ENCODE peak calls at places on chromosomes 11 and 22, in six cellular contexts. L is endothelial cell; G is CD8-positive, alpha-beta T cell; A is activated B cell treated with CpG ODN at 0.5 μM for 24 hours; H is IMR-90; E is GM10248. Y is an unnamed sample.

GRCh38 chr22:41449321-41449720 is 2.7 kb upstream of the TOB2 start:
- DNase-seq in H (no peak), E (no peak), L (no peak), G (no peak), A (no peak), Y (no peak)

GRCh38 chr22:44229809-44230208 is 49.1 kb downstream of the PARVG start:
- DNase-seq in A (no peak), H (no peak), G (no peak), E (no peak), L (no peak), Y (no peak)

GRCh38 chr11:95143106-95143681 is 53.5 kb downstream of the ENDOD1 start:
- DNase-seq in H (peak; percentile 70), G (no peak), A (no peak), E (no peak), L (no peak), Y (no peak)

GRCh38 chr11:19683141-19683805 is 29.4 kb upstream of the NAV2 start:
- DNase-seq in H (no peak), L (no peak), G (no peak), E (no peak), A (no peak), Y (no peak)

GRCh38 chr22:44386386-44387035 is 73.8 kb upstream of the SHISAL1 start:
- DNase-seq in E (no peak), L (no peak), H (no peak), G (no peak), A (no peak), Y (no peak)

GRCh38 chr11:76607431-76607830 is 63.1 kb downstream of the LRRC32 start:
- DNase-seq in G (no peak), E (no peak), A (no peak), H (no peak), L (no peak), Y (no peak)

GRCh38 chr11:130533113-130533803 is 84.8 kb downstream of the ADAMTS15 start:
- DNase-seq in E (no peak), H (no peak), A (no peak), L (no peak), G (no peak), Y (no peak)

GRCh38 chr22:29157759-29158535 is 47.7 kb upstream of the EMID1 start:
- DNase-seq in L (no peak), A (no peak), E (peak; percentile 17), G (no peak), H (no peak), Y (no peak)

GRCh38 chr11:20021212-20021611 is 139.1 kb downstream of the DBX1 start:
- DNase-seq in E (no peak), A (no peak), H (no peak), G (no peak), L (no peak), Y (no peak)

GRCh38 chr11:96036863-96037262 is 113.0 kb upstream of the MTMR2 start:
- DNase-seq in H (no peak), A (no peak), L (no peak), G (no peak), E (no peak), Y (no peak)

GRCh38 chr11:100581318-100581717 is 105.8 kb upstream of the ARHGAP42 start:
- DNase-seq in A (no peak), H (no peak), E (no peak), G (no peak), L (no peak), Y (no peak)

GRCh38 chr11:77188912-77189491 is 61.0 kb downstream of the MYO7A start:
- DNase-seq in E (no peak), H (no peak), A (no peak), L (no peak), G (no peak), Y (no peak)

GRCh38 chr11:133821776-133822175 is 23.5 kb downstream of the SPATA19 start:
- DNase-seq in A (no peak), G (no peak), E (peak; percentile 68), H (no peak), L (peak; percentile 82), Y (peak; percentile 73)

GRCh38 chr11:29173660-29174062 is 843.2 kb downstream of the KCNA4 start:
- DNase-seq in A (no peak), H (peak; percentile 99), E (no peak), L (no peak), G (no peak), Y (no peak)

GRCh38 chr11:1389103-1389931 is 417 bp upstream of the BRSK2 start:
- DNase-seq in L (peak; percentile 98), H (peak; percentile 93), G (peak; percentile 93), A (peak; percentile 94), E (peak; percentile 91), Y (peak; percentile 96)
- TF ChIP-seq CTCF in L (no peak), H (peak; percentile 27), G (no peak), A (no peak), E (peak; percentile 21), Y (no peak)

DNA sequence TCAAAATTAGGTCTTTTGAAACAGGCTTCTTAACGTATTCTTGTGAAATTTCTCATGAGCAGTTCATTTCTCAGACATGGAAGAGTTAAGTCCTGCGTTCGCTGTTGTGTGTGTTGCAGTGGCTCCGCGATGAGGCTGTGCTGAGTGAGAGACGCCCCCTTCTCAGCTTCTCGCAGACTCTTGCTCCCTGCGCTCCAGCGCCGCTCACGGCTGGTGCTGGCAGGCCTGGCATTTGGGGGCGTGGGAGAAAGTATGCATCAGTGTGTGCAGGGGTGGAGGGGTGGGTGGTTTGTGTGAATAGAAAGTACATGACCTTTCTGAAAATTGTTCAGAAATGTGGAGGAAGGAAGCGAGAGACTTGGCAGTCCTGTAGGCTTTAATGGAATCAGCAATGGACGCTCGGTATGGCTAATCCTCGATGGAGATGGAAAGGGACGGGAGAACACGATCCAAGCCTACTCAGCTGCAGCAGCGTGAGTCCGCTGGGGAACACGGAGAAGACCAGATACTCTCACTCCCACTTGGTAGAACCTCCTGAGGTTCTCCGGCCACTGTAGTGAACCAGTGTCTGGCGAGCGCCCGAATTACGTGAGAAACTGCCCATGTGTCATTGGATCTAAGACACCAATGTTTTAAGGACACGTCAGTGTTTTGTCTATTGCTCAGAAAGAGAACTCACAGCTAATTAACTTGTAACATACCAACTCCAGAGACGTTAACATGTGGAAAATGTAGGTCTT is 5.9 kb downstream of the TAB1 start:
- DNase-seq in H (peak; percentile 65), G (no peak), L (no peak), A (no peak), E (no peak), Y (no peak)
- TF ChIP-seq CTCF in H (peak; percentile 33), G (no peak), L (no peak), A (no peak), E (no peak), Y (no peak)

GRCh38 chr11:47348131-47348802 is 4.2 kb downstream of the MYBPC3 start:
- DNase-seq in H (no peak), E (no peak), G (no peak), A (no peak), L (no peak), Y (no peak)

GRCh38 chr11:47350315-47350714 is 2.2 kb downstream of the MYBPC3 start:
- DNase-seq in H (no peak), L (no peak), G (no peak), E (no peak), A (no peak), Y (no peak)

GRCh38 chr11:47349521-47350095 is 2.9 kb downstream of the MYBPC3 start:
- DNase-seq in H (no peak), L (no peak), G (no peak), E (no peak), A (no peak), Y (no peak)

GRCh38 chr11:47347134-47347533 is 5.4 kb downstream of the MYBPC3 start:
- DNase-seq in L (no peak), H (no peak), A (no peak), G (no peak), E (no peak), Y (no peak)

GRCh38 chr11:47348859-47349258 is 3.6 kb downstream of the MYBPC3 start:
- DNase-seq in A (no peak), H (peak; percentile 22), E (no peak), L (no peak), G (no peak), Y (no peak)
- TF ChIP-seq CTCF in A (no peak), H (peak; percentile 14), E (peak; percentile 8), L (no peak), G (no peak), Y (no peak)

GRCh38 chr22:19853058-19853878 is 1.4 kb downstream of the GNB1L start:
- DNase-seq in A (no peak), G (no peak), L (no peak), H (no peak), E (peak; percentile 13), Y (no peak)

GRCh38 chr22:19853879-19854777 is 546 bp downstream of the GNB1L start:
- DNase-seq in G (no peak), H (no peak), L (no peak), A (no peak), E (peak; percentile 47), Y (no peak)

GRCh38 chr22:19855504-19856409 is 1.1 kb upstream of the GNB1L start:
- DNase-seq in G (no peak), E (peak; percentile 65), A (peak; percentile 34), L (no peak), H (peak; percentile 35), Y (peak; percentile 72)

GRCh38 chr22:19857382-19857781 is 2.7 kb upstream of the GNB1L start:
- DNase-seq in L (no peak), A (no peak), E (no peak), H (no peak), G (no peak), Y (no peak)

GRCh38 chr22:19854778-19855503 is at the start of the genes GNB1L and RTL10:
- DNase-seq in G (peak; percentile 94), L (peak; percentile 97), E (peak; percentile 98), H (peak; percentile 96), A (peak; percentile 98), Y (peak; percentile 98)
- TF ChIP-seq CTCF in G (no peak), L (no peak), E (peak; percentile 34), H (peak; percentile 27), A (no peak), Y (no peak)

GRCh38 chr11:66834539-66834845 is 8.7 kb upstream of the RCE1 start:
- DNase-seq in E (no peak), G (no peak), A (no peak), L (no peak), H (no peak), Y (no peak)
- TF ChIP-seq CTCF in E (no peak), G (peak; percentile 4), A (no peak), L (peak; percentile 47), H (no peak), Y (no peak)

DNA sequence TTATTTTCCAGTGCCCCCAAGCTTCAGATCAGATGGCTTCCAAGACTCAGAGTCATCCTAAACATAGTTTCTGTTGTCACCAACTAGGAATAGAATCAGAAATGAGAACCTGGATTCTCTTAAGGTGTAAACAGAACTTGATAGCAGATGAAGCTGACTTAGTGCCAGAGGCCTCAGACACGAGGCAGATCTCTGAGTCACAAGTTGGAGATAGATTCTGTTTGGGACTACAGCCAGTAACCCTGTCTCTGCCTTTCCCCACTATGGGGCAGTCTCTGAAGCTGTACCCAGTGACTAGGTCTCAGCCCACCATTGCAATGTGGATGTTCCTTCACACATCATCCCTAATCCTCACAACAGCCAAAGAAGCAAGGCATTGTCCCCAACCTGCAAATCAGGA is 25.4 kb downstream of the NEU3 start:
- DNase-seq in G (no peak), H (peak; percentile 95), E (no peak), A (no peak), L (no peak), Y (no peak)
- TF ChIP-seq CTCF in G (no peak), H (peak; percentile 40), E (no peak), A (no peak), L (no peak), Y (no peak)

DNA sequence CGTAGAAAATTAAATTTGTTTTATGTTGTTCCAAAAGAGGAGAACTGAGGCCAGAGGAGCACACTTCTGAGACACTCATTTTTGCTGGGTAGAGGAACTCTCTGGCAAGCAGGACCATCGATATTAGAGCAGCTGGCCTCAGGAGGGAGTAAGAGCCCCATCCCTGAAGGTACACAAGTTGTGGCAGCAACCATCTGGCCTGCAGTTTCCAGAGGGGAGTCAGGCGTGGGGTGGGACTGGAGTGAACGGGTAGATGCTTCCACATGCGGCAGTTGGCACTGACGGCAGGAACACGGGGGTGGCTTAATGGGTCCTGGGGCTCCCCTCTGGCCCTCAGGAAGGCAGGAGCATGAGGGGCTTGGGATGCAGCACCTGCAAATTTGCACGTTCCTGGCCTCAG is 13.2 kb upstream of the SSTR3 start:
- DNase-seq in L (no peak), G (no peak), A (no peak), H (no peak), E (no peak), Y (no peak)
- TF ChIP-seq CTCF in L (no peak), G (no peak), A (no peak), H (no peak), E (peak; percentile 18), Y (no peak)

Y was measured in GM20000.